ENCODE peak calls at places on chromosomes 16 and 17, in four cellular contexts. C, F, V and J are unnamed samples.

GRCh38 chr16:54048994-54049929 is 237.3 kb downstream of the IRX3 start:
- DNase-seq in F (no peak), C (no peak), V (no peak), J (peak; percentile 80)

GRCh38 chr17:81125573-81126081 is 39.7 kb upstream of the PVALEF start:
- DNase-seq in V (no peak), F (no peak), C (no peak), J (no peak)

GRCh38 chr17:78873519-78874340 is 29.3 kb downstream of the CEP295NL start:
- DNase-seq in V (no peak), C (peak; percentile 79), F (no peak), J (no peak)

GRCh38 chr16:75565640-75566039 is 539 bp upstream of the GABARAPL2 start:
- DNase-seq in F (no peak), V (no peak), C (no peak), J (no peak)

GRCh38 chr17:42865638-42866094 is 14.7 kb downstream of the AOC3 start:
- DNase-seq in C (no peak), V (no peak), F (no peak), J (no peak)

GRCh38 chr17:73551144-73551543 is 93.1 kb downstream of the SDK2 start:
- DNase-seq in C (no peak), F (no peak), V (no peak), J (no peak)

GRCh38 chr16:53061256-53061655 is 6.5 kb downstream of the CHD9 start:
- DNase-seq in F (no peak), V (no peak), C (no peak), J (no peak)

GRCh38 chr17:50299776-50300175 is 25.5 kb downstream of the TMEM92 start:
- DNase-seq in C (no peak), F (no peak), V (no peak), J (no peak)

GRCh38 chr17:80884811-80885210 is 106.8 kb upstream of the CHMP6 start:
- DNase-seq in V (no peak), C (no peak), F (no peak), J (no peak)

DNA sequence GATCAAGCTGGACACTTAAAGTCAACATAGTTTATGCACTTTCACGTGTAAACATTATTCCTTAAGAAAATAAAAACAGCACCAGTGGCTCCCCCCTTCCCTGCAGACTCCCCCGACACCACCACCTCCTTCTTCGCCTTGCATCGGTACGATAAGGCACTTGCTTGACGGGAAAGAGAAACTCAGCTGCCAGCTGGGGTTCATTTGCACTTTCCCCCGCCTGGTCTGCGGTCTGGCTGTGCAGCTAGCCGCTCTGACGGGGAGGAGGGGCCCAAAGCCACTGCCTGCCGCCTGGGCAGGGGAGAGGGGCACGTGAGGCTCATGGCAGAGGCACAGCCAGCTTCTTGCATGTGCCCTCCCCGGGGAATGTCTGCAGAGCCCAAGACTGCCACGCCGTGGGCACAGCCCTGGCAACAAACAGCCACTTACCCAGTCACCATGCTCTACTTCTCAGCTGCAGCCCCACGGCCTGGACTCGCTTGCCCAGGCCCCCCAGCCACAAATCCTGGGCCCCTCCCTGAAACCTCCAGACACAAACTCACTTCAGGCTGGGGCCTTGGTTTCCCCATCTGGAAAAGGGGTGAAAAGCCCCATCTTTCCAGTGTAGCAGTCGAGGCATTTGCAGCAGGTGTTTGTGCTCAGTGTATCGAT is 16.5 kb upstream of the PRM1 start:
- DNase-seq in C (peak; percentile 70), F (peak; percentile 77), V (no peak), J (peak; percentile 69)
- H2AK5ac ChIP-seq in C (no peak overlapping the region), F (no peak overlapping the region), V (no peak overlapping the region), J (no peak overlapping the region)

DNA sequence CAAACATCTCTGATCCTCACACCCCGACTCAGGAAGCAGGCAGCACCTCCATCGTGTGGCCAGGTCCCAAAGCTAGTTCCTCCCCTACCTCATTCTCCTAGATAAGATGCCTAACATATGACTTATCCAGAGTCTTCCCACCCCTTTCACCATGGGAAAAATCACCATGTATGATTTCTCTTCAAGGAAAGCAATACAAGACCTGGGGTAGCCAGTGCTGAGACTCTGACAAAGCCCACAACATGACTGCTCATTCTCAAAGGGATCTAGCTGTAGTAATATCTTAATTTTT is 45.1 kb downstream of the CMTM4 start:
- DNase-seq in C (no peak), F (no peak), V (no peak), J (no peak)
- H2AK5ac ChIP-seq in C (no peak overlapping the region), F (no peak overlapping the region), V (no peak overlapping the region), J (no peak overlapping the region)

GRCh38 chr17:32277284-32277683 is 11.7 kb downstream of the RHBDL3 start:
- DNase-seq in C (peak; percentile 61), F (peak; percentile 52), V (no peak), J (peak; percentile 79)
- H2AK5ac ChIP-seq in C (no peak overlapping the region), F (no peak overlapping the region), V (no peak overlapping the region), J (no peak overlapping the region)

GRCh38 chr17:82391496-82392066 is 20.0 kb downstream of the UTS2R start:
- DNase-seq in C (no peak), F (no peak), V (no peak), J (no peak)
- H2AK5ac ChIP-seq in C (no peak overlapping the region), F (no peak overlapping the region), V (no peak overlapping the region), J (no peak overlapping the region)

GRCh38 chr17:6640536-6641373 is at the start of the genes KIAA0753 and TXNDC17:
- DNase-seq in V (peak; percentile 89), F (peak; percentile 94), C (peak; percentile 90), J (peak; percentile 97)
- H2AK5ac ChIP-seq in V (peak within 1 kb of the TSS; percentile 97), F (no peak within 1 kb of the TSS), C (peak within 1 kb of the TSS; percentile 91), J (no peak within 1 kb of the TSS)

GRCh38 chr17:8754890-8755289 is 3.5 kb downstream of the SPDYE4 start:
- DNase-seq in F (no peak), C (no peak), V (no peak), J (no peak)

GRCh38 chr17:8757189-8757588 is 1.2 kb downstream of the SPDYE4 start:
- DNase-seq in C (no peak), F (no peak), V (no peak), J (no peak)

GRCh38 chr17:8753976-8754440 is 4.3 kb downstream of the SPDYE4 start:
- DNase-seq in V (no peak), C (peak; percentile 6), F (peak; percentile 7), J (no peak)

GRCh38 chr17:8753136-8753975 is 5.0 kb downstream of the SPDYE4 start:
- DNase-seq in V (no peak), F (no peak), C (no peak), J (no peak)

GRCh38 chr17:8755590-8756255 is 2.6 kb downstream of the SPDYE4 start:
- DNase-seq in V (no peak), C (no peak), F (no peak), J (no peak)
- H2AK5ac ChIP-seq in V (no peak overlapping the region), C (no peak overlapping the region), F (no peak overlapping the region), J (no peak overlapping the region)